ENCODE peak calls at places on chromosomes 4 and X, in seven cellular contexts. One of them, this sample, is unnamed.

GRCh38 chr4:107740381-107740780 is 20.3 kb upstream of the PAPSS1 start:
- DNase-seq in GM23248: no peak
- DNase-seq in PC-3: peak; percentile 46
- DNase-seq in MM.1S: no peak
- DNase-seq in fibroblast of lung: no peak
- DNase-seq in neuronal stem cell: no peak
- DNase-seq in mesendoderm: peak; percentile 63
- DNase-seq in this sample: peak; percentile 57

GRCh38 chrX:56618250-56618649 is 54.8 kb downstream of the UBQLN2 start:
- DNase-seq in GM23248: no peak
- DNase-seq in fibroblast of lung: no peak
- DNase-seq in PC-3: no peak
- DNase-seq in mesendoderm: peak; percentile 1
- DNase-seq in MM.1S: no peak
- DNase-seq in neuronal stem cell: no peak
- DNase-seq in this sample: no peak

GRCh38 chr4:173879286-173879908 is 349.4 kb upstream of the HAND2 start:
- DNase-seq in GM23248: no peak
- DNase-seq in MM.1S: no peak
- DNase-seq in mesendoderm: peak; percentile 21
- DNase-seq in fibroblast of lung: no peak
- DNase-seq in neuronal stem cell: no peak
- DNase-seq in PC-3: no peak
- DNase-seq in this sample: no peak

GRCh38 chrX:18931972-18932371 is 51.9 kb downstream of the PHKA2 start:
- DNase-seq in PC-3: peak; percentile 58
- DNase-seq in GM23248: peak; percentile 44
- DNase-seq in MM.1S: peak; percentile 8
- DNase-seq in mesendoderm: peak; percentile 30
- DNase-seq in fibroblast of lung: peak; percentile 42
- DNase-seq in neuronal stem cell: peak; percentile 14
- DNase-seq in this sample: peak; percentile 35

GRCh38 chr4:78781925-78782324 is 5.8 kb downstream of the BMP2K start:
- DNase-seq in neuronal stem cell: no peak
- DNase-seq in GM23248: no peak
- DNase-seq in fibroblast of lung: no peak
- DNase-seq in mesendoderm: no peak
- DNase-seq in MM.1S: no peak
- DNase-seq in PC-3: no peak
- DNase-seq in this sample: no peak

GRCh38 chrX:126137899-126138298 is 28.2 kb downstream of the DCAF12L2 start:
- DNase-seq in GM23248: peak; percentile 0
- DNase-seq in mesendoderm: peak; percentile 28
- DNase-seq in neuronal stem cell: no peak
- DNase-seq in PC-3: no peak
- DNase-seq in MM.1S: peak; percentile 19
- DNase-seq in fibroblast of lung: no peak
- DNase-seq in this sample: no peak

GRCh38 chrX:51494409-51494808 is 2.0 kb downstream of the NUDT11 start:
- DNase-seq in GM23248: peak; percentile 8
- DNase-seq in PC-3: peak; percentile 11
- DNase-seq in fibroblast of lung: peak; percentile 19
- DNase-seq in neuronal stem cell: no peak
- DNase-seq in MM.1S: peak; percentile 22
- DNase-seq in mesendoderm: no peak
- DNase-seq in this sample: peak; percentile 44

GRCh38 chr4:72744103-72744725 is 175.2 kb upstream of the ADAMTS3 start:
- DNase-seq in MM.1S: no peak
- DNase-seq in mesendoderm: no peak
- DNase-seq in fibroblast of lung: no peak
- DNase-seq in neuronal stem cell: no peak
- DNase-seq in PC-3: no peak
- DNase-seq in GM23248: no peak
- DNase-seq in this sample: no peak

GRCh38 chr4:118683513-118683912 is 1.7 kb upstream of the METTL14 start:
- DNase-seq in GM23248: no peak
- DNase-seq in PC-3: peak; percentile 27
- DNase-seq in neuronal stem cell: no peak
- DNase-seq in fibroblast of lung: no peak
- DNase-seq in MM.1S: no peak
- DNase-seq in mesendoderm: peak; percentile 57
- DNase-seq in this sample: no peak

DNA sequence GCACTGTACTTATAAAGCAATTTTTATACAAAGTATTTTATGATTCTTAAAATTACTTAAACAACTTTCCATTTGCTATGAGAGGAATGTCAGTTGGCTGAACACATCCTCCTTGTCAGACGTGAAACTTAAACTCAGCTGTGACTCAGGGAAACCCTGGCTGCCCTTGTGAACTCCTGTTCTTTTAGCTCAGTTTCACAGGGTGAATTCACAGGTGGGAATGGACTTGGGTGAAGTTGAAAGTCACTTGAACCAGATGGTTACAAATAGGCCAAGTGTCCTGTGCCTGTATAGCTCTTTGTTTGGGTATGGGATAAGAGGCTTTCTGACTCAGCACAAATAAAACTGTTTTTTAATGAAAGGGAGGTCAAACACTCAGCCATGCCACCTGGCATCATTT is 67.4 kb upstream of the FAM47B start:
- DNase-seq in neuronal stem cell: no peak
- DNase-seq in PC-3: peak; percentile 81
- DNase-seq in fibroblast of lung: peak; percentile 81
- DNase-seq in MM.1S: peak; percentile 74
- DNase-seq in mesendoderm: no peak
- DNase-seq in GM23248: peak; percentile 61
- DNase-seq in this sample: peak; percentile 77
- H3K9ac ChIP-seq in neuronal stem cell: no peak overlapping the region
- H3K9ac ChIP-seq in PC-3: peak overlapping the region; percentile 71
- H3K9ac ChIP-seq in fibroblast of lung: no peak overlapping the region
- H3K9ac ChIP-seq in MM.1S: no peak overlapping the region
- H3K9ac ChIP-seq in mesendoderm: no peak overlapping the region
- H3K9ac ChIP-seq in GM23248: no peak overlapping the region
- H3K9ac ChIP-seq in this sample: peak overlapping the region; percentile 8

GRCh38 chr4:152559641-152560040 is 23.7 kb upstream of the FBXW7 start:
- DNase-seq in GM23248: no peak
- DNase-seq in neuronal stem cell: no peak
- DNase-seq in fibroblast of lung: no peak
- DNase-seq in PC-3: no peak
- DNase-seq in MM.1S: peak; percentile 9
- DNase-seq in mesendoderm: no peak
- DNase-seq in this sample: no peak

GRCh38 chr4:152556814-152557213 is 20.9 kb upstream of the FBXW7 start:
- DNase-seq in PC-3: no peak
- DNase-seq in mesendoderm: no peak
- DNase-seq in fibroblast of lung: no peak
- DNase-seq in MM.1S: peak; percentile 17
- DNase-seq in GM23248: no peak
- DNase-seq in neuronal stem cell: no peak
- DNase-seq in this sample: no peak

GRCh38 chr4:152554742-152555141 is 18.9 kb upstream of the FBXW7 start:
- DNase-seq in MM.1S: no peak
- DNase-seq in neuronal stem cell: no peak
- DNase-seq in GM23248: no peak
- DNase-seq in mesendoderm: peak; percentile 42
- DNase-seq in PC-3: no peak
- DNase-seq in fibroblast of lung: no peak
- DNase-seq in this sample: no peak

DNA sequence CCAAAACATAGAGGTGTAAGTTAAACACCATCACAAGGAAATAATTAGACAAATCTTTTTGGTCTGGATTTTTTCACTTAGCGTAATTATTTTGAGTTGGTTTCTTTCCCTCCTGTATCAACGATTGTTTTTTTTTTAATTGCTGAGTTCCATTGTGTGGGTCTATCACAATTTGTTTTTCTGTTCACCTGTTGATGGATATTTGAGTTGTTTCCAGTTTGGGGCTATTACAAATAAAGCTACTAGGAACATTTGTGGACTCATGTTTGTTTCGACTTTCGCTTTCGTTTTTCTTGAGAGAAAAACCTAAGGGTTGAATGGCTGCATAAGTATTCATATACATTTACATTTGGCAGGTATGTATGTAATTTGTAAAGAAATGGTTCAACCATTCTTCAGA is 20.4 kb upstream of the FBXW7 start:
- DNase-seq in PC-3: no peak
- DNase-seq in mesendoderm: no peak
- DNase-seq in MM.1S: peak; percentile 88
- DNase-seq in neuronal stem cell: no peak
- DNase-seq in fibroblast of lung: no peak
- DNase-seq in GM23248: no peak
- DNase-seq in this sample: no peak
- H3K4me3 ChIP-seq in PC-3: no peak overlapping the region
- H3K4me3 ChIP-seq in mesendoderm: no peak overlapping the region
- H3K4me3 ChIP-seq in MM.1S: peak overlapping the region; percentile 56
- H3K4me3 ChIP-seq in neuronal stem cell: no peak overlapping the region
- H3K4me3 ChIP-seq in fibroblast of lung: no peak overlapping the region
- H3K4me3 ChIP-seq in GM23248: no peak overlapping the region
- H3K4me3 ChIP-seq in this sample: no peak overlapping the region

GRCh38 chr4:2263701-2264321 is 1.9 kb upstream of the MXD4 start:
- DNase-seq in MM.1S: peak; percentile 84
- DNase-seq in mesendoderm: no peak
- DNase-seq in PC-3: no peak
- DNase-seq in fibroblast of lung: no peak
- DNase-seq in GM23248: no peak
- DNase-seq in neuronal stem cell: no peak
- DNase-seq in this sample: no peak

GRCh38 chr4:2261853-2262144 is at the start of gene MXD4:
- DNase-seq in neuronal stem cell: no peak
- DNase-seq in mesendoderm: no peak
- DNase-seq in MM.1S: no peak
- DNase-seq in PC-3: no peak
- DNase-seq in fibroblast of lung: no peak
- DNase-seq in GM23248: no peak
- DNase-seq in this sample: no peak

GRCh38 chr4:2261110-2261852 is 628 bp downstream of the MXD4 start:
- DNase-seq in mesendoderm: peak; percentile 53
- DNase-seq in neuronal stem cell: peak; percentile 30
- DNase-seq in fibroblast of lung: peak; percentile 49
- DNase-seq in PC-3: peak; percentile 37
- DNase-seq in MM.1S: peak; percentile 61
- DNase-seq in GM23248: peak; percentile 87
- DNase-seq in this sample: peak; percentile 84

GRCh38 chr4:2262944-2263250 is 988 bp upstream of the MXD4 start:
- DNase-seq in GM23248: no peak
- DNase-seq in MM.1S: no peak
- DNase-seq in fibroblast of lung: no peak
- DNase-seq in PC-3: no peak
- DNase-seq in neuronal stem cell: no peak
- DNase-seq in mesendoderm: no peak
- DNase-seq in this sample: no peak

DNA sequence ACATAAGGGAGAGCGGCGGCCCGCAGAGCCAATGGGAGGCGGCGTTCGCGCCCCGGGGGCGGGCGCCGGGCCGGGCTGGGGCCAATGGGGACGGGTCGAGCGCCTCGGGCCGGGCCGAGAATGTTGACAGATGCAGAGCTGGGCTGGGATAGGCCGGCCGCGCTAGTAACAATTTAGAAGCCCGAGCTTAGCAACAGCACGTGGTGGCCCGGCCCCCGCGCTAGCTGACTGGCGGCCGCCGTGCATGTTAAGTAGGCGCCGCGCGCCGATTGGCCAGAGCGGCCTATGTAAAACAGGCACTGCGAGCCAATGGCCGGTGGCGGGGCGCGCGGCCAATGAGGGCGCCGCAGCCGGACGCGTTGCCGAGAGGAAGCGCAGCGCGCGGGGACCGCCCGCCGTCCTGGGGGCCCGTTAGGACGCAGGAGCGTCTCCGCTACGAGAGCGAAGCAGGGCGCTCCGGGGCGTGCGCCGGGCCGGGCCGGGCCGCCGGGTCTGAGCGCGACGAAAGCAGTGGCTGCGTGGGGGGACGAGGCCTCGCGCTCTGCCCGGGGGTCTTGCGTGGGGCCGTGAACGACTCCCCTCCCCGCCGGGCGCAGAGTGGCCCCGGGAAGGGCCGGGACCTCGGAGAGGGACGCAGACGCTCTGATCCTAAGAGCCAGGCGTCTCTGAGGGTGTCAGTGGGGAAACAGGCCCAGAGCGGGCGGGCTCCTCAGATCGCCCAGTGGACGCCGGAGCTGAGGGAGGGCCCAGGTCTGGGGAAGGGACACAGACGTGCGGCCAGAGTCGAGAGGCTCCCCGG is 435 bp upstream of the MXD4 start:
- DNase-seq in PC-3: peak; percentile 95
- DNase-seq in GM23248: peak; percentile 100
- DNase-seq in neuronal stem cell: peak; percentile 99
- DNase-seq in MM.1S: peak; percentile 99
- DNase-seq in fibroblast of lung: peak; percentile 100
- DNase-seq in mesendoderm: peak; percentile 100
- DNase-seq in this sample: peak; percentile 100
- H3K9ac ChIP-seq in PC-3: peak overlapping the region; percentile 61
- H3K9ac ChIP-seq in GM23248: peak overlapping the region; percentile 85
- H3K9ac ChIP-seq in neuronal stem cell: peak overlapping the region; percentile 90
- H3K9ac ChIP-seq in MM.1S: peak overlapping the region; percentile 89
- H3K9ac ChIP-seq in fibroblast of lung: peak overlapping the region; percentile 84
- H3K9ac ChIP-seq in mesendoderm: peak overlapping the region; percentile 86
- H3K9ac ChIP-seq in this sample: peak overlapping the region; percentile 97

DNA sequence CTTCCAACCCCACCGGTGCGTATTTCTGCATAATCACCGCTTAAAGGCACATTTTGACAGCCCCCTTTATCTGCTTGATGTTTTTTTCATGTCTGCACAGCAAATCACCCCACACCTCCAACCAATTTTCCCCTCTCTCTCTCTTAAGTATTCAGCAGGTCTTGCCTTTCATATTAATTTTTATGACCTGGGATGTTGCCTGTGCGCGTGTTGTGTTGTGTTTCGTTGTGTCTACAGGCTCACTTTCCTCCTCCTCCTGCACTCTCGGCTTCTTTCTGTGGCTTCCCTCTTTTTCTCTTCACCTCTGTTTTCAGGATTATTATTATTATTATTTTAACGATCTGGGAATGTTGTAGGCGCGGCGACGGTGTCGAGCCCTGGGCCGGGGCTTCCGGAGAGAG is 721 bp downstream of the POU4F2 start:
- DNase-seq in neuronal stem cell: no peak
- DNase-seq in PC-3: no peak
- DNase-seq in MM.1S: no peak
- DNase-seq in fibroblast of lung: no peak
- DNase-seq in GM23248: no peak
- DNase-seq in mesendoderm: no peak
- DNase-seq in this sample: no peak
- H3K4me3 ChIP-seq in neuronal stem cell: no peak overlapping the region
- H3K4me3 ChIP-seq in PC-3: no peak overlapping the region
- H3K4me3 ChIP-seq in MM.1S: no peak overlapping the region
- H3K4me3 ChIP-seq in fibroblast of lung: no peak overlapping the region
- H3K4me3 ChIP-seq in GM23248: peak overlapping the region; percentile 57
- H3K4me3 ChIP-seq in mesendoderm: no peak overlapping the region
- H3K4me3 ChIP-seq in this sample: no peak overlapping the region

GRCh38 chr4:55395218-55395528 is 584 bp upstream of the TMEM165 start:
- DNase-seq in mesendoderm: no peak
- DNase-seq in neuronal stem cell: no peak
- DNase-seq in GM23248: no peak
- DNase-seq in MM.1S: no peak
- DNase-seq in fibroblast of lung: no peak
- DNase-seq in PC-3: no peak
- DNase-seq in this sample: no peak
- H3K9ac ChIP-seq in mesendoderm: peak overlapping the region; percentile 9
- H3K9ac ChIP-seq in neuronal stem cell: no peak overlapping the region
- H3K9ac ChIP-seq in GM23248: peak overlapping the region; percentile 98
- H3K9ac ChIP-seq in MM.1S: peak overlapping the region; percentile 79
- H3K9ac ChIP-seq in fibroblast of lung: peak overlapping the region; percentile 98
- H3K9ac ChIP-seq in PC-3: peak overlapping the region; percentile 88
- H3K9ac ChIP-seq in this sample: peak overlapping the region; percentile 100

GRCh38 chr4:88158038-88158359 is 440 bp downstream of the ABCG2 start:
- DNase-seq in MM.1S: no peak
- DNase-seq in GM23248: no peak
- DNase-seq in PC-3: no peak
- DNase-seq in mesendoderm: no peak
- DNase-seq in fibroblast of lung: no peak
- DNase-seq in neuronal stem cell: no peak
- DNase-seq in this sample: no peak
- H3K4me3 ChIP-seq in MM.1S: no peak overlapping the region
- H3K4me3 ChIP-seq in GM23248: peak overlapping the region; percentile 72
- H3K4me3 ChIP-seq in PC-3: no peak overlapping the region
- H3K4me3 ChIP-seq in mesendoderm: peak overlapping the region; percentile 60
- H3K4me3 ChIP-seq in fibroblast of lung: peak overlapping the region; percentile 70
- H3K4me3 ChIP-seq in neuronal stem cell: peak overlapping the region; percentile 81
- H3K4me3 ChIP-seq in this sample: peak overlapping the region; percentile 82

This sample was measured in adipocyte.